ENCODE peak calls at places on chromosomes 4 and X, in four cellular contexts. Z is HL-60, E is GM12891, M is K562. Q is an unnamed sample.

GRCh38 chrX:106917830-106918500 is 2.2 kb upstream of the CLDN2 start:
- DNase-seq in Z (no peak), E (no peak), M (no peak), Q (no peak)

GRCh38 chrX:130555341-130555740 is 153.6 kb downstream of the RBMX2 start:
- DNase-seq in Z (no peak), E (no peak), M (no peak), Q (no peak)

GRCh38 chrX:45508459-45508858 is 307.8 kb upstream of the DIPK2B start:
- DNase-seq in Z (no peak), E (no peak), M (no peak), Q (no peak)

GRCh38 chrX:74286950-74287349 is 17.0 kb upstream of the ZCCHC13 start:
- DNase-seq in Z (no peak), E (no peak), M (no peak), Q (no peak)

GRCh38 chrX:154517101-154517781 is 1.2 kb upstream of the FAM3A start:
- DNase-seq in Z (no peak), E (no peak), M (no peak), Q (no peak)

GRCh38 chr4:188439641-188440311 is 300.5 kb downstream of the TRIML1 start:
- DNase-seq in Z (no peak), E (no peak), M (no peak), Q (no peak)

GRCh38 chr4:86963697-86964096 is 28.9 kb downstream of the AFF1 start:
- DNase-seq in Z (no peak), E (no peak), M (no peak), Q (no peak)

GRCh38 chr4:173243321-173243720 is 74.7 kb downstream of the GALNT7 start:
- DNase-seq in Z (no peak), E (no peak), M (no peak), Q (no peak)

GRCh38 chr4:2489841-2490552 is 21.1 kb downstream of the RNF4 start:
- DNase-seq in Z (no peak), E (no peak), M (no peak), Q (no peak)

GRCh38 chr4:82706349-82707000 is 92.1 kb downstream of the SCD5 start:
- DNase-seq in Z (no peak), E (no peak), M (no peak), Q (no peak)

GRCh38 chr4:100347241-100347640 is 157.0 kb upstream of the DDIT4L start:
- DNase-seq in Z (no peak), E (no peak), M (no peak), Q (no peak)

GRCh38 chrX:35380808-35381700 is 417.1 kb upstream of the MAGEB16 start:
- DNase-seq in Z (peak; percentile 6), E (no peak), M (no peak), Q (peak; percentile 23)

GRCh38 chr4:139817657-139818452 is 152.2 kb downstream of the MGST2 start:
- DNase-seq in Z (no peak), E (no peak), M (no peak), Q (no peak)

GRCh38 chr4:8260656-8261111 is 8.9 kb upstream of the HTRA3 start:
- DNase-seq in Z (no peak), E (no peak), M (no peak), Q (no peak)

GRCh38 chrX:42754129-42754528 is 23.8 kb downstream of the PPP1R2C start:
- DNase-seq in Z (no peak), E (no peak), M (no peak), Q (no peak)

GRCh38 chr4:107269175-107269574 is 233.1 kb upstream of the DKK2 start:
- DNase-seq in Z (no peak), E (no peak), M (no peak), Q (no peak)

GRCh38 chr4:166034965-166035364 is 161.9 kb downstream of the TLL1 start:
- DNase-seq in Z (no peak), E (no peak), M (no peak), Q (no peak)

GRCh38 chrX:38937400-38937799 is 136.1 kb downstream of the MID1IP1 start:
- DNase-seq in Z (no peak), E (no peak), M (no peak), Q (no peak)

GRCh38 chrX:11786862-11787261 is 28.8 kb downstream of the MSL3 start:
- DNase-seq in Z (no peak), E (no peak), M (no peak), Q (no peak)

GRCh38 chrX:17592117-17592516 is 145.2 kb upstream of the SCML1 start:
- DNase-seq in Z (no peak), E (no peak), M (no peak), Q (no peak)

GRCh38 chr4:107736924-107737448 is 17.0 kb upstream of the PAPSS1 start:
- DNase-seq in Z (peak; percentile 21), E (no peak), M (peak; percentile 61), Q (no peak)

GRCh38 chrX:103919336-103919682 is 43.1 kb upstream of the TMSB15B start:
- DNase-seq in Z (no peak), E (no peak), M (no peak), Q (no peak)

GRCh38 chrX:119654112-119654531 is 38.8 kb downstream of the SEPTIN6 start:
- DNase-seq in Z (no peak), E (no peak), M (no peak), Q (no peak)

GRCh38 chrX:55758033-55758432 is 40.5 kb downstream of the RRAGB start:
- DNase-seq in Z (no peak), E (no peak), M (no peak), Q (no peak)

GRCh38 chr4:120685756-120686278 is 236.7 kb downstream of the PRDM5 start:
- DNase-seq in Z (no peak), E (no peak), M (no peak), Q (no peak)

GRCh38 chr4:176185068-176185467 is 10.3 kb downstream of the SPATA4 start:
- DNase-seq in Z (no peak), E (no peak), M (no peak), Q (no peak)

GRCh38 chr4:100369871-100370270 is 148.0 kb downstream of the EMCN start:
- DNase-seq in Z (no peak), E (no peak), M (no peak), Q (no peak)

GRCh38 chr4:80145739-80146138 is 51.6 kb upstream of the PRDM8 start:
- DNase-seq in Z (no peak), E (no peak), M (no peak), Q (no peak)

GRCh38 chr4:159035570-159035969 is 67.3 kb upstream of the RAPGEF2 start:
- DNase-seq in Z (no peak), E (no peak), M (no peak), Q (no peak)

GRCh38 chrX:19772306-19772705 is 115.1 kb downstream of the SH3KBP1 start:
- DNase-seq in Z (no peak), E (no peak), M (no peak), Q (no peak)

GRCh38 chr4:150231108-150231770 is 153.0 kb downstream of the DCLK2 start:
- DNase-seq in Z (no peak), E (no peak), M (no peak), Q (no peak)

GRCh38 chr4:80202784-80203553 is 5.7 kb downstream of the PRDM8 start:
- DNase-seq in Z (peak; percentile 64), E (peak; percentile 58), M (no peak), Q (no peak)

GRCh38 chr4:123987408-123987807 is 590.8 kb downstream of the SPRY1 start:
- DNase-seq in Z (no peak), E (no peak), M (no peak), Q (no peak)

GRCh38 chr4:2069986-2070385 is 10.9 kb downstream of the NAT8L start:
- DNase-seq in Z (no peak), E (no peak), M (no peak), Q (no peak)

GRCh38 chr4:69860521-69861298 is 765 bp upstream of the SULT1E1 start:
- DNase-seq in Z (no peak), E (no peak), M (no peak), Q (no peak)

GRCh38 chr4:33941854-33942253 is 2302.5 kb downstream of the ARAP2 start:
- DNase-seq in Z (no peak), E (no peak), M (no peak), Q (no peak)

GRCh38 chr4:101400096-101400495 is 52.8 kb upstream of the PPP3CA start:
- DNase-seq in Z (no peak), E (no peak), M (no peak), Q (no peak)

GRCh38 chrX:27815209-27815608 is 7.4 kb downstream of the MAGEB10 start:
- DNase-seq in Z (no peak), E (no peak), M (no peak), Q (no peak)

GRCh38 chr4:62301500-62301899 is 1101.4 kb downstream of the ADGRL3 start:
- DNase-seq in Z (no peak), E (no peak), M (no peak), Q (no peak)

GRCh38 chr4:78650106-78651021 is 98.8 kb downstream of the ANXA3 start:
- DNase-seq in Z (peak; percentile 77), E (no peak), M (peak; percentile 65), Q (no peak)

GRCh38 chr4:138567696-138568095 is 325.5 kb upstream of the SLC7A11 start:
- DNase-seq in Z (no peak), E (no peak), M (no peak), Q (no peak)
- TF ChIP-seq SPI1 in Z (no peak), E (no peak), M (no peak), Q (no peak)

GRCh38 chrX:22134681-22135080 is 102.6 kb downstream of the PHEX start:
- DNase-seq in Z (no peak), E (no peak), M (no peak), Q (no peak)
- TF ChIP-seq SPI1 in Z (no peak), E (no peak), M (no peak), Q (no peak)

DNA sequence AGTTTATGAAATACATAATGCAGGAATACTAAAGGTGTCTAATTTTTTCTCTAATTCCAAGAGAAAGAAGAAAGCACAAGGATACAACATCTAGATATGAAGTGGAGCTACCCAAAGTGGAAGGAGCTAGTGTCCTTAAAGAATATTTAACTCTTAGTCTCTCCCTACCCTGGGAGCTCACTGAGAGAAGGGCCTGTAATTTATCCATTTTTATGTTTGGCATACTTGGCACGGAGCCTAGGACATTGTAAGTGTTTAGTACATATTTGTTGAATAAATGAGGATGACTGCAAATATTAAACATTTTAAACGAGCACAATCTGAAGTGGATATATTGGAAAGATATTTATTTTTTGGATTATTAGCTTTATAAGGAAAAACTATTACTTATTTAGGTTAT is 674.8 kb downstream of the IQCM start:
- DNase-seq in Z (no peak), E (no peak), M (no peak), Q (no peak)
- TF ChIP-seq SPI1 in Z (no peak), E (no peak), M (no peak), Q (no peak)

DNA sequence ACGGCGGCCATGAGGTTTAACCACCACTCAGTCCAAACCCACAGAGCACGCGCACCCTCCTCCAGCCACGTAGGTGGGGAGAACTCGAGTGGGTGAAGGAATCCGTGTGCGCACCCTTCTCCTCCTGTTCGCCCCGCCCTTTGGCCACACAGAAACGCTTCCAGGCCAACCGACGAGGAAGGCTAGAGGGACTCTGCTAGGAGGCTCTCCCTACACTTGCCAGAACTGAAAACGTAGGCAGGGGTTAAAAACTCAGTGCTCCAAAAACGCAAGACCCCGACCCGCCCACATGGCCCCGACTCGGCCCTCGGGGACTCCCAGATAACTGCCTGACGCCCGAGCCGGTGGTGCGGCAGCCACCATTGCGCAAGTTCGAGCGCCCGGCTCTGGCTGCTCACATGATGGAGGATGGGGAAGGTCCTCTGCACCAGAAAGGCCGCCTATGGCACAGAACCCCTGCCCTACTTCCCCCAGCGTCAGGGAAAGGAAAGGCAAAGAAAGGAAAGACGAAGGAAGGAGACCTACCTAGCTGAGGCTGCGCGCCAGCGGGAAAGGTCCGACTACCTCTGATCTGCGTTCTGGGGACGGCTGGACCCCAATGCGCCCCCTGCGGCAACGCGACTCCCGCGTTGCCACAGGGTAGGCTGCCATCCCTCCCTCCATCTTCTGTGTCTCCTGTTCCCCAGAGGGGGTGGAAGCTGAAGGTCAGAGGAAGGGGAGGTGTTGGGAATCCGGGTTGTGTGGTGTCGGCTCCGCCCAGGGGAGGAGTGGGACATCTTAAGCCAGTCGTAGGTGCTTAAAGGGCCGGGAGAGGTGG is 201.9 kb upstream of the AGTR2 start:
- DNase-seq in Z (no peak), E (no peak), M (no peak), Q (no peak)
- TF ChIP-seq SPI1 in Z (no peak), E (no peak), M (no peak), Q (no peak)

Q was measured in GM12878.